ENCODE peak calls at places on chromosomes 2 and 18, in eight cellular contexts. X is colonic mucosa; J is uterus; K is astrocyte of the spinal cord; E is foreskin fibroblast; I is tibial artery; Q is OCI-LY7; H is CD4-positive, alpha-beta T cell. Z is an unnamed sample.
A peak's percentile ranks its signal among the peaks of the same experiment; 100 is the strongest.

GRCh38 chr2:229170907-229171306 is 100.2 kb downstream of the PID1 start:
- DNase-seq in X (no peak), J (no peak), K (no peak), E (peak; percentile 32), I (no peak), Q (no peak), H (no peak), Z (no peak)

GRCh38 chr18:3875376-3875775 is 425.4 kb downstream of the TGIF1 start:
- DNase-seq in X (no peak), J (no peak), K (no peak), E (no peak), I (no peak), Q (no peak), H (no peak), Z (no peak)

GRCh38 chr2:185433824-185434223 is 304.8 kb upstream of the FSIP2 start:
- DNase-seq in X (no peak), J (no peak), K (peak; percentile 81), E (peak; percentile 1), I (no peak), Q (no peak), H (no peak), Z (no peak)

GRCh38 chr2:42971947-42972736 is 179.8 kb upstream of the HAAO start:
- DNase-seq in X (no peak), J (peak; percentile 14), K (no peak), E (no peak), I (no peak), Q (no peak), H (no peak), Z (peak; percentile 0)

GRCh38 chr18:52175406-52175805 is 164.6 kb upstream of the DCC start:
- DNase-seq in X (no peak), J (no peak), K (no peak), E (no peak), I (no peak), Q (no peak), H (no peak), Z (no peak)

GRCh38 chr2:215912299-215912842 is 101.0 kb downstream of the MREG start:
- DNase-seq in X (no peak), J (no peak), K (no peak), E (no peak), I (no peak), Q (no peak), H (no peak), Z (no peak)

GRCh38 chr2:96663177-96663576 is 20.6 kb downstream of the FER1L5 start:
- DNase-seq in X (no peak), J (no peak), K (no peak), E (no peak), I (no peak), Q (no peak), H (no peak), Z (peak; percentile 94)

GRCh38 chr2:127463155-127463991 is 45.1 kb downstream of the PROC start:
- DNase-seq in X (no peak), J (no peak), K (no peak), E (no peak), I (no peak), Q (no peak), H (no peak), Z (no peak)

GRCh38 chr18:41378628-41379027 is 576.4 kb upstream of the PIK3C3 start:
- DNase-seq in X (no peak), J (no peak), K (peak; percentile 68), E (peak; percentile 49), I (no peak), Q (no peak), H (no peak), Z (no peak)

GRCh38 chr2:13821255-13821880 is 811.1 kb upstream of the LRATD1 start:
- DNase-seq in X (no peak), J (no peak), K (peak; percentile 86), E (peak; percentile 2), I (no peak), Q (no peak), H (no peak), Z (no peak)

GRCh38 chr2:162934191-162934590 is 95.6 kb upstream of the KCNH7 start:
- DNase-seq in X (no peak), J (no peak), K (peak; percentile 19), E (no peak), I (no peak), Q (no peak), H (no peak), Z (no peak)

GRCh38 chr18:78319934-78320333 is 659.7 kb upstream of the SALL3 start:
- DNase-seq in X (no peak), J (no peak), K (no peak), E (no peak), I (no peak), Q (no peak), H (no peak), Z (no peak)

GRCh38 chr2:192827735-192828134 is 633.0 kb upstream of the TMEFF2 start:
- DNase-seq in X (no peak), J (no peak), K (no peak), E (no peak), I (no peak), Q (no peak), H (no peak), Z (no peak)

GRCh38 chr2:176999331-176999730 is 213.3 kb upstream of the HNRNPA3 start:
- DNase-seq in X (no peak), J (no peak), K (peak; percentile 62), E (peak; percentile 18), I (no peak), Q (no peak), H (no peak), Z (no peak)

GRCh38 chr2:237120956-237121720 is 35.4 kb downstream of the COPS8 start:
- DNase-seq in X (no peak), J (no peak), K (no peak), E (peak; percentile 51), I (no peak), Q (no peak), H (no peak), Z (no peak)

GRCh38 chr2:177161741-177162440 is 50.7 kb upstream of the HNRNPA3 start:
- DNase-seq in X (no peak), J (no peak), K (peak; percentile 36), E (peak; percentile 72), I (no peak), Q (peak; percentile 64), H (no peak), Z (peak; percentile 27)

GRCh38 chr2:152813381-152813780 is 95.0 kb downstream of the ARL6IP6 start:
- DNase-seq in X (no peak), J (no peak), K (no peak), E (no peak), I (no peak), Q (no peak), H (no peak), Z (no peak)

GRCh38 chr2:157792345-157793052 is 83.6 kb downstream of the ACVR1 start:
- DNase-seq in X (no peak), J (no peak), K (peak; percentile 64), E (peak; percentile 75), I (no peak), Q (no peak), H (no peak), Z (no peak)

GRCh38 chr2:32941944-32942690 is 4.6 kb upstream of the LTBP1 start:
- DNase-seq in X (no peak), J (no peak), K (no peak), E (no peak), I (no peak), Q (peak; percentile 67), H (no peak), Z (no peak)

GRCh38 chr2:233416706-233417105 is 62.4 kb downstream of the DGKD start:
- DNase-seq in X (no peak), J (no peak), K (no peak), E (no peak), I (no peak), Q (no peak), H (no peak), Z (no peak)

GRCh38 chr2:128631698-128632490 is 313.2 kb upstream of the HS6ST1 start:
- DNase-seq in X (no peak), J (no peak), K (no peak), E (no peak), I (no peak), Q (no peak), H (no peak), Z (no peak)

GRCh38 chr2:179235463-179236108 is 29.0 kb downstream of the SESTD1 start:
- DNase-seq in X (no peak), J (no peak), K (peak; percentile 74), E (peak; percentile 80), I (no peak), Q (no peak), H (no peak), Z (no peak)

GRCh38 chr2:157927155-157927554 is 51.0 kb upstream of the ACVR1 start:
- DNase-seq in X (no peak), J (no peak), K (no peak), E (no peak), I (no peak), Q (no peak), H (no peak), Z (no peak)

GRCh38 chr2:68223419-68223818 is 28.9 kb downstream of the PPP3R1 start:
- DNase-seq in X (no peak), J (no peak), K (no peak), E (no peak), I (no peak), Q (no peak), H (no peak), Z (no peak)

GRCh38 chr2:88967844-88968243 is 276.4 kb downstream of the RPIA start:
- DNase-seq in X (no peak), J (no peak), K (no peak), E (no peak), I (no peak), Q (no peak), H (no peak), Z (no peak)
- TF ChIP-seq CTCF in X (no peak), J (no peak), K (no peak), E (peak; percentile 2), I (no peak), Q (no peak), H (no peak), Z (no peak)

GRCh38 chr2:160156084-160156483 is 44.0 kb downstream of the ITGB6 start:
- DNase-seq in X (no peak), J (no peak), K (no peak), E (no peak), I (no peak), Q (no peak), H (no peak), Z (no peak)
- TF ChIP-seq CTCF in X (no peak), J (no peak), K (peak; percentile 12), E (no peak), I (no peak), Q (no peak), H (no peak), Z (no peak)

GRCh38 chr2:112807233-112807807 is 23.0 kb upstream of the IL1A start:
- DNase-seq in X (no peak), J (no peak), K (no peak), E (no peak), I (no peak), Q (no peak), H (no peak), Z (no peak)
- TF ChIP-seq CTCF in X (no peak), J (no peak), K (no peak), E (no peak), I (no peak), Q (no peak), H (no peak), Z (no peak)

GRCh38 chr2:132676999-132677398 is 7.0 kb upstream of the LYPD1 start:
- DNase-seq in X (no peak), J (no peak), K (no peak), E (no peak), I (no peak), Q (no peak), H (no peak), Z (no peak)
- TF ChIP-seq CTCF in X (no peak), J (no peak), K (peak; percentile 2), E (no peak), I (no peak), Q (peak; percentile 72), H (no peak), Z (peak; percentile 10)